ENCODE peak calls at places on chromosome 1, in eight cellular contexts. One of them, this sample, is unnamed.

GRCh38 chr1:91555074-91555730 is 54.6 kb downstream of the CDC7 start:
- DNase-seq in NCI-H748 treated with DMSO at 0.1 percent for 48 hours: peak; percentile 1
- DNase-seq in activated CD4-positive, alpha-beta T cell treated with anti-CD3 and anti-CD28 coated beads, Interleukin-2, amount 50 U/mL, for 48 hours: no peak
- DNase-seq in left ventricle myocardium superior: no peak
- DNase-seq in activated T-helper 1 cell treated with anti-CD3 and anti-CD28 coated beads, Interleukin-12 subunit alpha, Interleukin-12 subunit beta, Interleukin-2, Interleukin-4 antibody, amounts not matched to agents 30 ng/mL and 10 ng/mL and 1 ng/mL, durations not matched to agents 14 hours and 24 hours and 36 hours: no peak
- DNase-seq in CD4-positive, alpha-beta memory T cell: no peak
- DNase-seq in 8988T: no peak
- DNase-seq in sciatic nerve: no peak
- DNase-seq in this sample: no peak

GRCh38 chr1:115669886-115670285 is 28.1 kb downstream of the VANGL1 start:
- DNase-seq in NCI-H748 treated with DMSO at 0.1 percent for 48 hours: no peak
- DNase-seq in activated CD4-positive, alpha-beta T cell treated with anti-CD3 and anti-CD28 coated beads, Interleukin-2, amount 50 U/mL, for 48 hours: no peak
- DNase-seq in left ventricle myocardium superior: no peak
- DNase-seq in activated T-helper 1 cell treated with anti-CD3 and anti-CD28 coated beads, Interleukin-12 subunit alpha, Interleukin-12 subunit beta, Interleukin-2, Interleukin-4 antibody, amounts not matched to agents 30 ng/mL and 10 ng/mL and 1 ng/mL, durations not matched to agents 14 hours and 24 hours and 36 hours: no peak
- DNase-seq in CD4-positive, alpha-beta memory T cell: no peak
- DNase-seq in 8988T: no peak
- DNase-seq in sciatic nerve: no peak
- DNase-seq in this sample: no peak

GRCh38 chr1:51230501-51231078 is 5.5 kb upstream of the RNF11 start:
- DNase-seq in NCI-H748 treated with DMSO at 0.1 percent for 48 hours: no peak
- DNase-seq in activated CD4-positive, alpha-beta T cell treated with anti-CD3 and anti-CD28 coated beads, Interleukin-2, amount 50 U/mL, for 48 hours: no peak
- DNase-seq in left ventricle myocardium superior: no peak
- DNase-seq in activated T-helper 1 cell treated with anti-CD3 and anti-CD28 coated beads, Interleukin-12 subunit alpha, Interleukin-12 subunit beta, Interleukin-2, Interleukin-4 antibody, amounts not matched to agents 30 ng/mL and 10 ng/mL and 1 ng/mL, durations not matched to agents 14 hours and 24 hours and 36 hours: no peak
- DNase-seq in CD4-positive, alpha-beta memory T cell: no peak
- DNase-seq in 8988T: no peak
- DNase-seq in sciatic nerve: no peak
- DNase-seq in this sample: no peak

GRCh38 chr1:65792671-65793358 is at the start of gene PDE4B:
- DNase-seq in NCI-H748 treated with DMSO at 0.1 percent for 48 hours: no peak
- DNase-seq in activated CD4-positive, alpha-beta T cell treated with anti-CD3 and anti-CD28 coated beads, Interleukin-2, amount 50 U/mL, for 48 hours: no peak
- DNase-seq in left ventricle myocardium superior: peak; percentile 35
- DNase-seq in activated T-helper 1 cell treated with anti-CD3 and anti-CD28 coated beads, Interleukin-12 subunit alpha, Interleukin-12 subunit beta, Interleukin-2, Interleukin-4 antibody, amounts not matched to agents 30 ng/mL and 10 ng/mL and 1 ng/mL, durations not matched to agents 14 hours and 24 hours and 36 hours: no peak
- DNase-seq in CD4-positive, alpha-beta memory T cell: peak; percentile 12
- DNase-seq in 8988T: no peak
- DNase-seq in sciatic nerve: no peak
- DNase-seq in this sample: peak; percentile 80

GRCh38 chr1:175857756-175858155 is 114.4 kb upstream of the TNR start:
- DNase-seq in NCI-H748 treated with DMSO at 0.1 percent for 48 hours: no peak
- DNase-seq in activated CD4-positive, alpha-beta T cell treated with anti-CD3 and anti-CD28 coated beads, Interleukin-2, amount 50 U/mL, for 48 hours: no peak
- DNase-seq in left ventricle myocardium superior: no peak
- DNase-seq in activated T-helper 1 cell treated with anti-CD3 and anti-CD28 coated beads, Interleukin-12 subunit alpha, Interleukin-12 subunit beta, Interleukin-2, Interleukin-4 antibody, amounts not matched to agents 30 ng/mL and 10 ng/mL and 1 ng/mL, durations not matched to agents 14 hours and 24 hours and 36 hours: no peak
- DNase-seq in CD4-positive, alpha-beta memory T cell: no peak
- DNase-seq in 8988T: no peak
- DNase-seq in sciatic nerve: no peak
- DNase-seq in this sample: no peak

GRCh38 chr1:25031966-25032667 is 102.0 kb upstream of the RUNX3 start:
- DNase-seq in NCI-H748 treated with DMSO at 0.1 percent for 48 hours: no peak
- DNase-seq in activated CD4-positive, alpha-beta T cell treated with anti-CD3 and anti-CD28 coated beads, Interleukin-2, amount 50 U/mL, for 48 hours: peak; percentile 49
- DNase-seq in left ventricle myocardium superior: peak; percentile 65
- DNase-seq in activated T-helper 1 cell treated with anti-CD3 and anti-CD28 coated beads, Interleukin-12 subunit alpha, Interleukin-12 subunit beta, Interleukin-2, Interleukin-4 antibody, amounts not matched to agents 30 ng/mL and 10 ng/mL and 1 ng/mL, durations not matched to agents 14 hours and 24 hours and 36 hours: no peak
- DNase-seq in CD4-positive, alpha-beta memory T cell: peak; percentile 91
- DNase-seq in 8988T: no peak
- DNase-seq in sciatic nerve: no peak
- DNase-seq in this sample: no peak

GRCh38 chr1:167922611-167923074 is 8.7 kb upstream of the ADCY10 start:
- DNase-seq in NCI-H748 treated with DMSO at 0.1 percent for 48 hours: no peak
- DNase-seq in activated CD4-positive, alpha-beta T cell treated with anti-CD3 and anti-CD28 coated beads, Interleukin-2, amount 50 U/mL, for 48 hours: no peak
- DNase-seq in left ventricle myocardium superior: no peak
- DNase-seq in activated T-helper 1 cell treated with anti-CD3 and anti-CD28 coated beads, Interleukin-12 subunit alpha, Interleukin-12 subunit beta, Interleukin-2, Interleukin-4 antibody, amounts not matched to agents 30 ng/mL and 10 ng/mL and 1 ng/mL, durations not matched to agents 14 hours and 24 hours and 36 hours: no peak
- DNase-seq in CD4-positive, alpha-beta memory T cell: no peak
- DNase-seq in 8988T: no peak
- DNase-seq in sciatic nerve: no peak
- DNase-seq in this sample: no peak

GRCh38 chr1:66510407-66510806 is 23.5 kb upstream of the SGIP1 start:
- DNase-seq in NCI-H748 treated with DMSO at 0.1 percent for 48 hours: no peak
- DNase-seq in activated CD4-positive, alpha-beta T cell treated with anti-CD3 and anti-CD28 coated beads, Interleukin-2, amount 50 U/mL, for 48 hours: no peak
- DNase-seq in left ventricle myocardium superior: no peak
- DNase-seq in activated T-helper 1 cell treated with anti-CD3 and anti-CD28 coated beads, Interleukin-12 subunit alpha, Interleukin-12 subunit beta, Interleukin-2, Interleukin-4 antibody, amounts not matched to agents 30 ng/mL and 10 ng/mL and 1 ng/mL, durations not matched to agents 14 hours and 24 hours and 36 hours: no peak
- DNase-seq in CD4-positive, alpha-beta memory T cell: no peak
- DNase-seq in 8988T: no peak
- DNase-seq in sciatic nerve: no peak
- DNase-seq in this sample: no peak

This sample was measured in posterior vena cava.